ENCODE peak calls at places on chromosomes 3 and 15, in ten cellular contexts. One of them, this sample, is unnamed.

GRCh38 chr3:148840419-148840818 is 12.8 kb downstream of the CPB1 start:
- DNase-seq in testis: no peak
- DNase-seq in HCT116: no peak
- DNase-seq in heart left ventricle: no peak
- DNase-seq in GM12891: no peak
- DNase-seq in body of pancreas: no peak
- DNase-seq in H1: no peak
- DNase-seq in stomach: no peak
- DNase-seq in uterus: no peak
- DNase-seq in adrenal gland: no peak
- DNase-seq in this sample: no peak

GRCh38 chr3:115438799-115439198 is 184.5 kb upstream of the GAP43 start:
- DNase-seq in testis: no peak
- DNase-seq in HCT116: no peak
- DNase-seq in heart left ventricle: no peak
- DNase-seq in GM12891: no peak
- DNase-seq in body of pancreas: no peak
- DNase-seq in H1: no peak
- DNase-seq in stomach: no peak
- DNase-seq in uterus: no peak
- DNase-seq in adrenal gland: no peak
- DNase-seq in this sample: no peak

GRCh38 chr15:66188464-66188863 is 65.1 kb downstream of the MEGF11 start:
- DNase-seq in testis: no peak
- DNase-seq in HCT116: no peak
- DNase-seq in heart left ventricle: no peak
- DNase-seq in GM12891: no peak
- DNase-seq in body of pancreas: peak; percentile 36
- DNase-seq in H1: no peak
- DNase-seq in stomach: no peak
- DNase-seq in uterus: no peak
- DNase-seq in adrenal gland: no peak
- DNase-seq in this sample: no peak

GRCh38 chr3:61451841-61452240 is 109.5 kb upstream of the PTPRG start:
- DNase-seq in testis: no peak
- DNase-seq in HCT116: no peak
- DNase-seq in heart left ventricle: no peak
- DNase-seq in GM12891: no peak
- DNase-seq in body of pancreas: no peak
- DNase-seq in H1: no peak
- DNase-seq in stomach: no peak
- DNase-seq in uterus: no peak
- DNase-seq in adrenal gland: no peak
- DNase-seq in this sample: no peak

GRCh38 chr3:44966795-44967278 is 9.1 kb downstream of the ZDHHC3 start:
- DNase-seq in testis: no peak
- DNase-seq in HCT116: peak; percentile 79
- DNase-seq in heart left ventricle: no peak
- DNase-seq in GM12891: no peak
- DNase-seq in body of pancreas: no peak
- DNase-seq in H1: no peak
- DNase-seq in stomach: peak; percentile 53
- DNase-seq in uterus: no peak
- DNase-seq in adrenal gland: no peak
- DNase-seq in this sample: no peak

GRCh38 chr3:23325466-23326065 is 122.4 kb downstream of the UBE2E2 start:
- DNase-seq in testis: no peak
- DNase-seq in HCT116: no peak
- DNase-seq in heart left ventricle: no peak
- DNase-seq in GM12891: no peak
- DNase-seq in body of pancreas: no peak
- DNase-seq in H1: no peak
- DNase-seq in stomach: no peak
- DNase-seq in uterus: no peak
- DNase-seq in adrenal gland: no peak
- DNase-seq in this sample: no peak

GRCh38 chr3:62373215-62373614 is at the start of gene FEZF2:
- DNase-seq in testis: no peak
- DNase-seq in HCT116: no peak
- DNase-seq in heart left ventricle: no peak
- DNase-seq in GM12891: no peak
- DNase-seq in body of pancreas: no peak
- DNase-seq in H1: no peak
- DNase-seq in stomach: no peak
- DNase-seq in uterus: no peak
- DNase-seq in adrenal gland: no peak
- DNase-seq in this sample: no peak

GRCh38 chr3:18098960-18099587 is 326.1 kb downstream of the SATB1 start:
- DNase-seq in testis: no peak
- DNase-seq in HCT116: peak; percentile 99
- DNase-seq in heart left ventricle: no peak
- DNase-seq in GM12891: no peak
- DNase-seq in body of pancreas: no peak
- DNase-seq in H1: peak; percentile 71
- DNase-seq in stomach: no peak
- DNase-seq in uterus: no peak
- DNase-seq in adrenal gland: no peak
- DNase-seq in this sample: no peak

GRCh38 chr3:66039590-66039887 is 821 bp upstream of the MAGI1 start:
- DNase-seq in testis: peak; percentile 51
- DNase-seq in HCT116: no peak
- DNase-seq in heart left ventricle: peak; percentile 63
- DNase-seq in GM12891: no peak
- DNase-seq in body of pancreas: peak; percentile 47
- DNase-seq in H1: no peak
- DNase-seq in stomach: peak; percentile 58
- DNase-seq in uterus: peak; percentile 20
- DNase-seq in adrenal gland: peak; percentile 53
- DNase-seq in this sample: peak; percentile 52

GRCh38 chr15:49758856-49759255 is 138.0 kb downstream of the DTWD1 start:
- DNase-seq in testis: no peak
- DNase-seq in HCT116: no peak
- DNase-seq in heart left ventricle: no peak
- DNase-seq in GM12891: no peak
- DNase-seq in body of pancreas: no peak
- DNase-seq in H1: no peak
- DNase-seq in stomach: no peak
- DNase-seq in uterus: no peak
- DNase-seq in adrenal gland: no peak
- DNase-seq in this sample: no peak

DNA sequence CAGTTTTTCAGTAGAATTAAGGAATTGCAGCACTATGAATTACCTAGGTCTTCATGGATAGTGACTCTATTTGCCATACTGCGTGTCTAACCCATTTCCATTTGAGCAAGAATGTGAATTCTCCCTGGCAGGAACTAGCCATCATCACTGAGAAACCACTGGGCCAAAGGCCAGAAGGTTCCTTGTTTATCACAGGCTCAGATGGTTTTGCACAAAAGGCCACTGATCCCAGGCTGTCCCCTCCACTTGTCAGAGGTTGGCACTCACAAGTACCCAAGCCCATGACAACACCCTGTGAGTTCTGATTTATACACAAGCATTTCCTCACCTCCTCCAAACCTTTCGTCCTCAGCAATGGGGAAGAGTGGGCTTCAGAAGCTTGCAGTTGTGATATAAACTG is 131.8 kb downstream of the FOXB1 start:
- DNase-seq in testis: no peak
- DNase-seq in HCT116: no peak
- DNase-seq in heart left ventricle: no peak
- DNase-seq in GM12891: no peak
- DNase-seq in body of pancreas: no peak
- DNase-seq in H1: no peak
- DNase-seq in stomach: no peak
- DNase-seq in uterus: no peak
- DNase-seq in adrenal gland: no peak
- DNase-seq in this sample: no peak
- TF ChIP-seq POLR2A in testis: no peak
- TF ChIP-seq POLR2A in HCT116: no peak
- TF ChIP-seq POLR2A in heart left ventricle: no peak
- TF ChIP-seq POLR2A in GM12891: no peak
- TF ChIP-seq POLR2A in body of pancreas: no peak
- TF ChIP-seq POLR2A in H1: no peak
- TF ChIP-seq POLR2A in stomach: no peak
- TF ChIP-seq POLR2A in uterus: no peak
- TF ChIP-seq POLR2A in adrenal gland: no peak
- TF ChIP-seq POLR2A in this sample: no peak

DNA sequence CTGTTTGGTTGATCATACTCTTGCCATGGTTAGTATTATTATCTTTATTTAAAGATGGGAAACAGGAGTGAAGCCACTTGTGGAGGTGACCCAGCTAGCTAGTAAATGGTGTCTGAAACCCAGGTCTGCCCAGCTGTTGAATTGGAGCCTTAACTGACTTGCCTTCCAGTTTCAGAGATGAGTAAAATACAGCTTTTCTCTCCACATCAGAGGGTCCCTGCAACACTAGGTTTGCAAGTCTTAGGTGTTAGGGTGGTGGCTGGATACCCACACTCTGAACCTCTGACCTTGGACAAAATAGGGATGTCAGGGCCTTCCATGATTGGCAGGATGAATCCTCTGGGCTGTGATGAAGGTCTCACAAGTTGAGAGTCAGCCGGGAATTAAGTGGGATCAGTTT is 4.1 kb downstream of the FLNB start:
- DNase-seq in testis: no peak
- DNase-seq in HCT116: no peak
- DNase-seq in heart left ventricle: no peak
- DNase-seq in GM12891: no peak
- DNase-seq in body of pancreas: no peak
- DNase-seq in H1: no peak
- DNase-seq in stomach: no peak
- DNase-seq in uterus: no peak
- DNase-seq in adrenal gland: no peak
- DNase-seq in this sample: no peak
- TF ChIP-seq POLR2A in testis: no peak
- TF ChIP-seq POLR2A in HCT116: no peak
- TF ChIP-seq POLR2A in heart left ventricle: no peak
- TF ChIP-seq POLR2A in GM12891: no peak
- TF ChIP-seq POLR2A in body of pancreas: no peak
- TF ChIP-seq POLR2A in H1: no peak
- TF ChIP-seq POLR2A in stomach: no peak
- TF ChIP-seq POLR2A in uterus: no peak
- TF ChIP-seq POLR2A in adrenal gland: no peak
- TF ChIP-seq POLR2A in this sample: no peak

GRCh38 chr15:23482764-23483489 is 35.9 kb upstream of the GOLGA6L2 start:
- DNase-seq in testis: no peak
- DNase-seq in HCT116: no peak
- DNase-seq in heart left ventricle: no peak
- DNase-seq in GM12891: no peak
- DNase-seq in body of pancreas: no peak
- DNase-seq in H1: no peak
- DNase-seq in stomach: no peak
- DNase-seq in uterus: no peak
- DNase-seq in adrenal gland: no peak
- DNase-seq in this sample: no peak
- TF ChIP-seq POLR2A in testis: no peak
- TF ChIP-seq POLR2A in HCT116: no peak
- TF ChIP-seq POLR2A in heart left ventricle: no peak
- TF ChIP-seq POLR2A in GM12891: no peak
- TF ChIP-seq POLR2A in body of pancreas: no peak
- TF ChIP-seq POLR2A in H1: no peak
- TF ChIP-seq POLR2A in stomach: no peak
- TF ChIP-seq POLR2A in uterus: no peak
- TF ChIP-seq POLR2A in adrenal gland: no peak
- TF ChIP-seq POLR2A in this sample: no peak

GRCh38 chr3:185813691-185814215 is 11.1 kb downstream of the IGF2BP2 start:
- DNase-seq in testis: no peak
- DNase-seq in HCT116: no peak
- DNase-seq in heart left ventricle: no peak
- DNase-seq in GM12891: no peak
- DNase-seq in body of pancreas: no peak
- DNase-seq in H1: peak; percentile 59
- DNase-seq in stomach: no peak
- DNase-seq in uterus: no peak
- DNase-seq in adrenal gland: no peak
- DNase-seq in this sample: no peak

GRCh38 chr3:185813205-185813604 is 11.6 kb downstream of the IGF2BP2 start:
- DNase-seq in testis: no peak
- DNase-seq in HCT116: no peak
- DNase-seq in heart left ventricle: no peak
- DNase-seq in GM12891: no peak
- DNase-seq in body of pancreas: no peak
- DNase-seq in H1: no peak
- DNase-seq in stomach: no peak
- DNase-seq in uterus: no peak
- DNase-seq in adrenal gland: no peak
- DNase-seq in this sample: no peak

GRCh38 chr3:185820973-185821758 is 3.7 kb downstream of the IGF2BP2 start:
- DNase-seq in testis: no peak
- DNase-seq in HCT116: no peak
- DNase-seq in heart left ventricle: no peak
- DNase-seq in GM12891: no peak
- DNase-seq in body of pancreas: no peak
- DNase-seq in H1: no peak
- DNase-seq in stomach: no peak
- DNase-seq in uterus: no peak
- DNase-seq in adrenal gland: no peak
- DNase-seq in this sample: no peak

GRCh38 chr3:185818267-185818875 is 6.5 kb downstream of the IGF2BP2 start:
- DNase-seq in testis: no peak
- DNase-seq in HCT116: no peak
- DNase-seq in heart left ventricle: no peak
- DNase-seq in GM12891: no peak
- DNase-seq in body of pancreas: no peak
- DNase-seq in H1: no peak
- DNase-seq in stomach: no peak
- DNase-seq in uterus: no peak
- DNase-seq in adrenal gland: no peak
- DNase-seq in this sample: no peak

DNA sequence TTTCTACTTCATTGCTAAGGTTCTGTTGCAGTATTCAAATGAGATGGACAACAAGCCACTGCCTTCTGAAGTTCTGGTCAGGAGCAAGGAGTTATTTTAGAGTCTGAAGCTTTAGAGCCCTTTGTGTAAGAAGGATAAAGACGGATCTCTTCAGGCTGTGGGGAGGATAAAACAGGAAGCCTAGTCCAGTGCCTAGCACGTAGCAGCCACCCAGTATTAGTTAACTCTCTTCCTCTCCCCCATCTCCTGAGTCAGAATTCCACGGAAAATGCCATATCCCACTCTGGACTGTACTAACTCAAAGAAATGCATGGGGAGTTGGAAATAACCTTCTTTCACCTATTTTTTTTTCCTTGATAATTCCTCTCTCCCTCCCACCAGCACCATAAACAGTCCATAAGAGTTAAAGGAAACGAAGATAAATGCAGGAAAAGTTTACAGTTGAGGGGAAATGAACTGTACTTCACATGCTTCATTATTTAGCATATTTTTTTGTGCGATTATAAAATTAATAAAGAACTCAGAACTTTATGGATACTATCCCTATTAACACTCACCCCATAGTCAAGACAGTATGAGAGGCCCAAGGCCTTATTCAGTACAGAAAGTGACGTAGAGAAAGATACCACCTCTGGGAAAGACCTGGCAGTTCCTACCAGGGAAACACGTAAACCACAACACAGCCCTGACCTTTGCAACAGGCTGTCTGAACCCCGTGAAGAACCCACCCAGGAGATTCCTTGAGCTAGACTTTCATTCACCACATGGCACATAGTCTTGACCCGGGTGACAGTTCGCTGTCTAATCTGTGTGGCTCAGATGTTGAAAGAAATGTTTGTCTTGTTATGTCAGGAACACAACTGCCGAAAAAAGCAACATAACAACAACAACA is 9.2 kb downstream of the IGF2BP2 start:
- DNase-seq in testis: no peak
- DNase-seq in HCT116: no peak
- DNase-seq in heart left ventricle: no peak
- DNase-seq in GM12891: no peak
- DNase-seq in body of pancreas: no peak
- DNase-seq in H1: no peak
- DNase-seq in stomach: no peak
- DNase-seq in uterus: no peak
- DNase-seq in adrenal gland: peak; percentile 47
- DNase-seq in this sample: no peak
- TF ChIP-seq POLR2A in testis: no peak
- TF ChIP-seq POLR2A in HCT116: no peak
- TF ChIP-seq POLR2A in heart left ventricle: no peak
- TF ChIP-seq POLR2A in GM12891: no peak
- TF ChIP-seq POLR2A in body of pancreas: no peak
- TF ChIP-seq POLR2A in H1: no peak
- TF ChIP-seq POLR2A in stomach: no peak
- TF ChIP-seq POLR2A in uterus: no peak
- TF ChIP-seq POLR2A in adrenal gland: no peak
- TF ChIP-seq POLR2A in this sample: no peak